ENCODE peak calls at places on chromosome 2, in ten cellular contexts. U is aorta; E is epithelial cell of esophagus; Q is adrenal gland; K is A549; P is NCI-H748 treated with DMSO at 0.1 percent for 48 hours; H is substantia nigra; M is stimulated activated CD4-positive, alpha-beta T cell treated with anti-CD3 and anti-CD28 coated beads, Interleukin-4, amount 100 ng/mL, for 4 hours; L is activated CD8-positive, alpha-beta T cell treated with anti-CD3 and anti-CD28 coated beads for 36 hours; Y is T-helper 1 cell. Z is an unnamed sample.

GRCh38 chr2:5387421-5387820 is 304.8 kb upstream of the SOX11 start:
- DNase-seq in U (no peak), E (no peak), Q (no peak), K (no peak), P (no peak), H (no peak), M (no peak), L (no peak), Y (no peak), Z (no peak)

GRCh38 chr2:146544701-146545100 is 1300.1 kb upstream of the ACVR2A start:
- DNase-seq in U (no peak), E (no peak), Q (no peak), K (no peak), P (no peak), H (no peak), M (no peak), L (no peak), Y (no peak), Z (no peak)

GRCh38 chr2:71129114-71129890 is 727 bp downstream of the MCEE start:
- DNase-seq in U (no peak), E (no peak), Q (no peak), K (peak; percentile 32), P (peak; percentile 13), H (no peak), M (no peak), L (no peak), Y (no peak), Z (no peak)

GRCh38 chr2:14751581-14751980 is 119.1 kb downstream of the LRATD1 start:
- DNase-seq in U (no peak), E (peak; percentile 72), Q (no peak), K (no peak), P (peak; percentile 7), H (no peak), M (no peak), L (no peak), Y (no peak), Z (no peak)

GRCh38 chr2:168152902-168153301 is 94.5 kb downstream of the STK39 start:
- DNase-seq in U (no peak), E (no peak), Q (no peak), K (no peak), P (no peak), H (no peak), M (no peak), L (no peak), Y (no peak), Z (no peak)

GRCh38 chr2:223751012-223751411 is 86.4 kb downstream of the AP1S3 start:
- DNase-seq in U (no peak), E (no peak), Q (no peak), K (no peak), P (no peak), H (no peak), M (no peak), L (no peak), Y (no peak), Z (no peak)

GRCh38 chr2:127094509-127095366 is 12.2 kb downstream of the BIN1 start:
- DNase-seq in U (peak; percentile 89), E (peak; percentile 21), Q (peak; percentile 94), K (peak; percentile 43), P (no peak), H (no peak), M (no peak), L (no peak), Y (no peak), Z (no peak)

GRCh38 chr2:95333056-95333455 is 35.9 kb downstream of the KCNIP3 start:
- DNase-seq in U (peak; percentile 40), E (no peak), Q (no peak), K (no peak), P (no peak), H (no peak), M (no peak), L (no peak), Y (no peak), Z (no peak)

GRCh38 chr2:234678721-234679120 is 181.8 kb upstream of the ARL4C start:
- DNase-seq in U (no peak), E (no peak), Q (no peak), K (no peak), P (no peak), H (no peak), M (no peak), L (no peak), Y (no peak), Z (no peak)

GRCh38 chr2:173680574-173680973 is 284.6 kb downstream of the SP3 start:
- DNase-seq in U (no peak), E (peak; percentile 33), Q (no peak), K (no peak), P (no peak), H (no peak), M (no peak), L (no peak), Y (no peak), Z (no peak)

GRCh38 chr2:202104286-202104870 is 31.3 kb downstream of the KIAA2012 start:
- DNase-seq in U (no peak), E (peak; percentile 66), Q (peak; percentile 53), K (peak; percentile 31), P (peak; percentile 26), H (no peak), M (peak; percentile 8), L (peak; percentile 76), Y (no peak), Z (peak; percentile 28)

GRCh38 chr2:74696758-74697327 is 42.8 kb downstream of the SEMA4F start:
- DNase-seq in U (no peak), E (peak; percentile 52), Q (no peak), K (no peak), P (no peak), H (no peak), M (no peak), L (no peak), Y (no peak), Z (no peak)

GRCh38 chr2:198371902-198372611 is 567.7 kb downstream of the PLCL1 start:
- DNase-seq in U (no peak), E (peak; percentile 31), Q (no peak), K (no peak), P (no peak), H (no peak), M (no peak), L (peak; percentile 12), Y (no peak), Z (no peak)

GRCh38 chr2:237996041-237996593 is 29.3 kb downstream of the UBE2F start:
- DNase-seq in U (peak; percentile 75), E (no peak), Q (no peak), K (no peak), P (no peak), H (no peak), M (no peak), L (no peak), Y (no peak), Z (no peak)

GRCh38 chr2:196268538-196269338 is 97.4 kb upstream of the STK17B start:
- DNase-seq in U (no peak), E (peak; percentile 46), Q (no peak), K (no peak), P (no peak), H (no peak), M (no peak), L (peak; percentile 53), Y (no peak), Z (no peak)

GRCh38 chr2:96470636-96471035 is 34.5 kb downstream of the NEURL3 start:
- DNase-seq in U (peak; percentile 89), E (no peak), Q (peak; percentile 57), K (peak; percentile 13), P (no peak), H (no peak), M (peak; percentile 64), L (peak; percentile 72), Y (peak; percentile 27), Z (no peak)

GRCh38 chr2:169462896-169463695 is 16.2 kb upstream of the BBS5 start:
- DNase-seq in U (no peak), E (peak; percentile 54), Q (no peak), K (no peak), P (no peak), H (no peak), M (no peak), L (no peak), Y (no peak), Z (no peak)